ENCODE peak calls at places on chromosomes 5 and 9, in seven cellular contexts. F, D, L, S, V, Z and Q are unnamed samples.

GRCh38 chr5:51226420-51226735 is 156.9 kb upstream of the ISL1 start:
- DNase-seq in D (no peak), L (no peak), S (no peak), Z (peak), F (no peak), V (no peak), Q (peak)

GRCh38 chr9:124776952-124777645 is at the start of gene OLFML2A:
- DNase-seq in F (no peak), V (peak), L (no peak), S (peak), Z (no peak), D (peak), Q (peak)

GRCh38 chr9:136750526-136750925 is 2.2 kb upstream of the LCN6 start:
- DNase-seq in F (no peak), V (no peak), D (no peak), S (no peak), Z (no peak), L (peak), Q (peak)

GRCh38 chr5:139402561-139403158 is 1.2 kb downstream of the SPATA24 start:
- DNase-seq in Z (no peak), D (peak), F (no peak), S (peak), L (no peak), V (no peak), Q (peak)

GRCh38 chr9:92359380-92360007 is 33.7 kb downstream of the CENPP start:
- DNase-seq in S (no peak), F (no peak), D (no peak), L (no peak), Z (no peak), V (no peak), Q (no peak)

GRCh38 chr9:132144708-132145365 is 17.0 kb upstream of the NTNG2 start:
- DNase-seq in D (peak), S (no peak), L (no peak), Z (peak), V (peak), F (no peak), Q (peak)

GRCh38 chr5:79109527-79110492 is 1.8 kb upstream of the BHMT start:
- DNase-seq in V (no peak), L (no peak), F (no peak), S (no peak), Z (no peak), D (peak), Q (peak)

GRCh38 chr9:127163409-127163808 is 41.0 kb upstream of the ANGPTL2 start:
- DNase-seq in Z (peak), F (no peak), D (peak), S (no peak), L (peak), V (peak), Q (peak)

GRCh38 chr9:127608104-127608966 is 3.7 kb upstream of the STXBP1 start:
- DNase-seq in F (peak), V (peak), L (peak), S (peak), D (peak), Z (peak), Q (peak)

GRCh38 chr5:95850391-95850894 is 27.9 kb upstream of the GLRX start:
- DNase-seq in V (peak), S (no peak), L (no peak), Z (no peak), D (no peak), F (no peak), Q (no peak)

GRCh38 chr5:56561-57290 is 35.2 kb upstream of the PLEKHG4B start:
- DNase-seq in F (no peak), V (no peak), L (peak), S (no peak), Z (peak), D (peak), Q (peak)